ENCODE peak calls at places on chromosomes 2 and 18, in six cellular contexts. R is activated T-helper 1 cell treated with anti-CD3 and anti-CD28 coated beads, Interleukin-12 subunit alpha, Interleukin-12 subunit beta, Interleukin-2, Interleukin-4 antibody, amounts not matched to agents 30 ng/mL and 10 ng/mL and 1 ng/mL, durations not matched to agents 14 hours and 24 hours and 36 hours; S is CD4-positive, alpha-beta T cell; C is stimulated activated naive CD8-positive, alpha-beta T cell treated with anti-CD3 and anti-CD28 coated beads, Interleukin-15, amount 100 ng/mL, for 72 hours; J is GM12891; W is activated T-cell treated with anti-CD3 and anti-CD28 coated beads for 24 hours. M is an unnamed sample.

GRCh38 chr18:32915526-32915925 is 142.7 kb upstream of the KLHL14 start:
- DNase-seq in R (no peak), S (no peak), C (no peak), J (no peak), W (no peak), M (no peak)

GRCh38 chr2:185279999-185280398 is 458.6 kb upstream of the FSIP2 start:
- DNase-seq in R (no peak), S (no peak), C (no peak), J (no peak), W (no peak), M (no peak)

GRCh38 chr2:189613650-189614420 is 33.2 kb upstream of the SLC40A1 start:
- DNase-seq in R (no peak), S (no peak), C (no peak), J (no peak), W (no peak), M (no peak)

GRCh38 chr2:217835931-217836881 is 166.6 kb downstream of the TNS1 start:
- DNase-seq in R (no peak), S (no peak), C (no peak), J (no peak), W (no peak), M (no peak)

GRCh38 chr2:29213871-29214341 is 98.7 kb downstream of the CLIP4 start:
- DNase-seq in R (no peak), S (no peak), C (no peak), J (no peak), W (no peak), M (no peak)

GRCh38 chr2:40230717-40231300 is 221.1 kb downstream of the SLC8A1 start:
- DNase-seq in R (no peak), S (no peak), C (no peak), J (no peak), W (no peak), M (no peak)

GRCh38 chr2:151827564-151828142 is 568 bp downstream of the ARL5A start:
- DNase-seq in R (peak), S (no peak), C (peak), J (no peak), W (peak), M (peak)

GRCh38 chr2:219496247-219496646 is 2.4 kb upstream of the GMPPA start:
- DNase-seq in R (no peak), S (no peak), C (no peak), J (no peak), W (no peak), M (no peak)

GRCh38 chr18:36046898-36047297 is 20.5 kb downstream of the RPRD1A start:
- DNase-seq in R (no peak), S (no peak), C (no peak), J (no peak), W (no peak), M (no peak)

GRCh38 chr2:160375037-160375436 is 118.6 kb downstream of the RBMS1 start:
- DNase-seq in R (no peak), S (no peak), C (no peak), J (no peak), W (no peak), M (no peak)

GRCh38 chr18:12703714-12704113 is 872 bp downstream of the PSMG2 start:
- DNase-seq in R (no peak), S (no peak), C (no peak), J (no peak), W (no peak), M (no peak)

GRCh38 chr18:59715966-59716369 is 18.7 kb upstream of the CCBE1 start:
- DNase-seq in R (no peak), S (no peak), C (no peak), J (no peak), W (no peak), M (no peak)

GRCh38 chr18:58787750-58788149 is 76.9 kb upstream of the ZNF532 start:
- DNase-seq in R (no peak), S (no peak), C (no peak), J (no peak), W (no peak), M (no peak)

GRCh38 chr18:61782545-61782944 is 110.3 kb downstream of the RNF152 start:
- DNase-seq in R (no peak), S (no peak), C (no peak), J (no peak), W (no peak), M (no peak)

GRCh38 chr2:68726608-68727367 is 7.8 kb upstream of the ARHGAP25 start:
- DNase-seq in R (peak), S (peak), C (peak), J (peak), W (peak), M (peak)